ENCODE peak calls at places on chromosomes 2 and 18, in nine cellular contexts. T is glomerular endothelial cell; I is A549; L is activated CD8-positive, alpha-beta memory T cell treated with anti-CD3 and anti-CD28 coated beads for 48 hours; D is fibroblast of villous mesenchyme; J is AG04450; H is HT1080; E is astrocyte; N is fibroblast of lung. Z is an unnamed sample.

GRCh38 chr2:9618410-9618809 is 12.4 kb downstream of the YWHAQ start:
- DNase-seq in N (no peak), H (no peak), J (no peak), D (no peak), T (no peak), L (no peak), I (no peak), E (no peak), Z (peak)

GRCh38 chr2:186437719-186438118 is 48.3 kb upstream of the ZC3H15 start:
- DNase-seq in I (no peak), D (no peak), H (no peak), L (no peak), N (no peak), E (no peak), J (no peak), T (no peak), Z (no peak)

GRCh38 chr2:110713508-110714362 is 18.6 kb upstream of the ACOXL start:
- DNase-seq in L (no peak), D (no peak), I (no peak), T (no peak), H (peak), N (no peak), J (no peak), E (no peak), Z (no peak)

GRCh38 chr18:37179384-37179783 is 350.5 kb downstream of the KIAA1328 start:
- DNase-seq in N (peak), T (no peak), J (no peak), L (no peak), D (no peak), H (no peak), E (no peak), I (no peak), Z (no peak)

GRCh38 chr2:184734338-184734737 is 136.0 kb downstream of the ZNF804A start:
- DNase-seq in L (no peak), E (no peak), J (no peak), N (no peak), H (no peak), D (no peak), I (no peak), T (no peak), Z (no peak)

GRCh38 chr18:3111523-3112240 is 98.7 kb upstream of the LPIN2 start:
- DNase-seq in L (no peak), D (no peak), N (no peak), T (no peak), I (no peak), J (no peak), E (peak), H (no peak), Z (no peak)

GRCh38 chr2:17328161-17328560 is 190.1 kb downstream of the RAD51AP2 start:
- DNase-seq in E (no peak), H (no peak), T (no peak), I (no peak), D (no peak), J (no peak), L (no peak), N (no peak), Z (no peak)

GRCh38 chr2:38740851-38741541 is 10.2 kb downstream of the SRSF7 start:
- DNase-seq in N (peak), H (peak), T (peak), E (no peak), L (no peak), I (peak), J (no peak), D (peak), Z (peak)

GRCh38 chr2:219698684-219699439 is 71.4 kb downstream of the SLC4A3 start:
- DNase-seq in D (no peak), J (no peak), E (peak), L (no peak), I (no peak), T (no peak), H (no peak), N (no peak), Z (no peak)

GRCh38 chr2:54041135-54041534 is 70.3 kb upstream of the PSME4 start:
- DNase-seq in J (no peak), L (no peak), H (peak), I (no peak), T (no peak), N (no peak), E (no peak), D (no peak), Z (peak)

GRCh38 chr2:29522951-29523669 is 398.3 kb downstream of the ALK start:
- DNase-seq in D (peak), N (peak), E (peak), I (peak), J (peak), T (no peak), H (peak), L (no peak), Z (no peak)

GRCh38 chr18:2883137-2883671 is 36.4 kb downstream of the EMILIN2 start:
- DNase-seq in H (no peak), E (no peak), J (no peak), T (no peak), L (no peak), I (no peak), D (no peak), N (no peak), Z (peak)

GRCh38 chr18:75212626-75213110 is 2.1 kb downstream of the TSHZ1 start:
- DNase-seq in N (no peak), H (no peak), J (no peak), D (no peak), L (no peak), T (no peak), E (no peak), I (no peak), Z (no peak)

GRCh38 chr18:79485788-79486355 is 90.1 kb downstream of the NFATC1 start:
- DNase-seq in J (peak), I (no peak), T (no peak), H (peak), L (no peak), D (peak), E (peak), N (peak), Z (no peak)

GRCh38 chr2:197286805-197287595 is 23.6 kb downstream of the ANKRD44 start:
- DNase-seq in L (no peak), T (peak), H (peak), I (peak), J (peak), D (peak), E (peak), N (peak), Z (peak)

GRCh38 chr2:207744050-207744449 is 25.7 kb downstream of the FZD5 start:
- DNase-seq in E (no peak), T (no peak), I (no peak), N (no peak), D (no peak), L (no peak), J (no peak), H (no peak), Z (no peak)

GRCh38 chr2:73700111-73700510 is 37.0 kb downstream of the TPRKB start:
- DNase-seq in I (no peak), N (peak), J (no peak), L (no peak), T (no peak), H (no peak), E (no peak), D (peak), Z (no peak)

GRCh38 chr2:85547089-85547858 is 8.3 kb downstream of the MAT2A start:
- DNase-seq in J (no peak), E (no peak), H (no peak), I (no peak), D (peak), L (no peak), N (peak), T (no peak), Z (no peak)

GRCh38 chr2:234137400-234138014 is 87.0 kb downstream of the SPP2 start:
- DNase-seq in I (peak), E (peak), H (peak), N (no peak), T (no peak), L (no peak), J (no peak), D (peak), Z (peak)

GRCh38 chr2:128388414-128389032 is 69.9 kb upstream of the HS6ST1 start:
- DNase-seq in I (no peak), H (no peak), L (no peak), E (no peak), J (no peak), D (peak), N (peak), T (no peak), Z (no peak)

GRCh38 chr2:126809357-126809756 is 89.3 kb upstream of the TEX51 start:
- DNase-seq in J (no peak), T (no peak), H (no peak), D (no peak), E (no peak), I (no peak), L (no peak), N (no peak), Z (no peak)

GRCh38 chr2:32900246-32901000 is 46.3 kb upstream of the LTBP1 start:
- DNase-seq in T (no peak), H (no peak), L (no peak), I (no peak), N (no peak), D (no peak), J (no peak), E (no peak), Z (no peak)

GRCh38 chr2:224401641-224402342 is at the start of gene FAM124B:
- DNase-seq in J (peak), I (no peak), T (peak), H (no peak), L (no peak), E (no peak), N (peak), D (peak), Z (peak)

GRCh38 chr2:168256448-168256847 is 9.1 kb upstream of the STK39 start:
- DNase-seq in J (no peak), T (no peak), H (no peak), E (no peak), I (no peak), L (no peak), D (no peak), N (no peak), Z (no peak)

GRCh38 chr2:238938460-238939055 is 90.7 kb downstream of the TWIST2 start:
- DNase-seq in I (no peak), E (peak), J (peak), H (peak), T (no peak), D (peak), N (peak), L (no peak), Z (no peak)

GRCh38 chr2:138028538-138028937 is 64.3 kb downstream of the HNMT start:
- DNase-seq in H (peak), T (no peak), E (no peak), N (no peak), I (no peak), J (no peak), D (no peak), L (no peak), Z (no peak)

GRCh38 chr2:43724728-43725526 is 48.7 kb upstream of the C1GALT1C1L start:
- DNase-seq in N (no peak), T (no peak), L (no peak), I (no peak), J (no peak), D (no peak), H (no peak), E (peak), Z (no peak)

GRCh38 chr2:80429251-80429650 is 124.7 kb upstream of the LRRTM1 start:
- DNase-seq in J (no peak), E (no peak), T (no peak), N (no peak), D (no peak), L (no peak), I (no peak), H (no peak), Z (no peak)